ENCODE peak calls at places on chromosomes 4 and X, in nine cellular contexts. D is nucleus accumbens; C is NCI-H1930; H is brain microvascular endothelial cell; O is activated CD8-positive, alpha-beta T cell treated with anti-CD3 and anti-CD28 coated beads, Interleukin-2, amount 10 ng/mL, durations not matched to agents 7 days and 5 days; E is ELF-1; V is islet precursor cell; Q is T-helper 17 cell; R is GM10248. X is an unnamed sample.

GRCh38 chrX:149274516-149275105 is 230.5 kb downstream of the IDS start:
- DNase-seq in D (no peak), C (no peak), H (peak; percentile 24), O (no peak), E (peak; percentile 9), V (peak; percentile 59), Q (no peak), R (no peak), X (peak; percentile 3)

GRCh38 chrX:132732236-132732635 is 226.2 kb downstream of the HS6ST2 start:
- DNase-seq in D (no peak), C (peak; percentile 13), H (no peak), O (no peak), E (no peak), V (no peak), Q (no peak), R (no peak), X (no peak)

GRCh38 chr4:107900508-107900907 is 30.8 kb upstream of the CYP2U1 start:
- DNase-seq in D (no peak), C (no peak), H (no peak), O (no peak), E (no peak), V (no peak), Q (no peak), R (no peak), X (no peak)

GRCh38 chr4:6887591-6888371 is 21.8 kb upstream of the TBC1D14 start:
- DNase-seq in D (no peak), C (no peak), H (peak; percentile 24), O (no peak), E (peak; percentile 55), V (no peak), Q (no peak), R (peak; percentile 25), X (no peak)

GRCh38 chr4:74451214-74451661 is 6.3 kb downstream of the AREG start:
- DNase-seq in D (no peak), C (no peak), H (peak; percentile 67), O (no peak), E (no peak), V (peak; percentile 74), Q (no peak), R (no peak), X (no peak)

GRCh38 chr4:9925750-9926439 is 95.4 kb downstream of the SLC2A9 start:
- DNase-seq in D (no peak), C (peak; percentile 48), H (no peak), O (no peak), E (no peak), V (no peak), Q (no peak), R (no peak), X (no peak)

GRCh38 chr4:56768772-56769171 is 52.7 kb downstream of the SPINK2 start:
- DNase-seq in D (no peak), C (no peak), H (no peak), O (no peak), E (peak; percentile 28), V (no peak), Q (no peak), R (peak; percentile 31), X (no peak)

GRCh38 chr4:159077702-159078495 is 25.0 kb upstream of the RAPGEF2 start:
- DNase-seq in D (no peak), C (no peak), H (no peak), O (no peak), E (no peak), V (no peak), Q (no peak), R (peak; percentile 83), X (no peak)

GRCh38 chr4:17780461-17781071 is 855 bp downstream of the FAM184B start:
- DNase-seq in D (no peak), C (no peak), H (no peak), O (no peak), E (no peak), V (no peak), Q (no peak), R (no peak), X (no peak)